ENCODE peak calls at places on chromosomes 13 and 19, in nine cellular contexts. W is uterus, N is substantia nigra, P is fibroblast of the aortic adventitia, J is lower lobe of right lung, Q is mucosa of descending colon, V is mesothelial cell of epicardium, S is A172, D is spleen. G is an unnamed sample.
A peak's percentile ranks its signal among the peaks of the same experiment; 100 is the strongest.

GRCh38 chr13:39787086-39787487 is 131.6 kb downstream of the COG6 start:
- DNase-seq in J (no peak), N (no peak), W (no peak), V (no peak), D (no peak), P (no peak), S (no peak), Q (no peak), G (no peak)

GRCh38 chr13:41411536-41411935 is 45.8 kb upstream of the RGCC start:
- DNase-seq in Q (no peak), P (peak; percentile 66), W (no peak), N (no peak), S (peak; percentile 27), D (peak; percentile 54), J (no peak), V (no peak), G (no peak)

GRCh38 chr13:55199132-55199531 is 1941.6 kb upstream of the PRR20A start:
- DNase-seq in J (no peak), S (peak; percentile 3), V (no peak), Q (no peak), P (no peak), N (no peak), D (no peak), W (no peak), G (no peak)

GRCh38 chr13:51311957-51312520 is 27.5 kb upstream of the SERPINE3 start:
- DNase-seq in D (no peak), P (no peak), W (no peak), J (no peak), N (no peak), S (no peak), V (no peak), Q (no peak), G (no peak)

GRCh38 chr19:956747-957451 is 27.2 kb upstream of the WDR18 start:
- DNase-seq in J (no peak), W (no peak), N (no peak), P (no peak), Q (no peak), D (no peak), S (peak; percentile 78), V (no peak), G (no peak)

GRCh38 chr19:39858541-39858940 is 12.4 kb upstream of the FBL start:
- DNase-seq in Q (no peak), W (no peak), V (no peak), P (no peak), J (peak; percentile 79), N (no peak), S (peak; percentile 18), D (peak; percentile 12), G (peak; percentile 72)

GRCh38 chr13:48778551-48779088 is 124.9 kb downstream of the CYSLTR2 start:
- DNase-seq in W (no peak), P (no peak), J (no peak), D (no peak), Q (no peak), N (no peak), S (no peak), V (no peak), G (no peak)

GRCh38 chr13:105474983-105475382 is 1060.5 kb downstream of the EFNB2 start:
- DNase-seq in S (peak; percentile 10), D (no peak), W (no peak), V (no peak), P (no peak), J (no peak), N (no peak), Q (no peak), G (no peak)

GRCh38 chr13:114019367-114019766 is 45.5 kb upstream of the C13orf46 start:
- DNase-seq in Q (no peak), P (no peak), D (no peak), S (peak; percentile 33), W (no peak), V (no peak), J (no peak), N (no peak), G (no peak)

GRCh38 chr19:42069619-42070293 is at the start of gene GRIK5:
- DNase-seq in Q (no peak), D (no peak), V (peak; percentile 61), W (no peak), P (no peak), S (no peak), N (no peak), J (no peak), G (no peak)

GRCh38 chr19:32373614-32374295 is 28.3 kb downstream of the ZNF507 start:
- DNase-seq in S (peak; percentile 100), W (no peak), J (no peak), N (no peak), D (no peak), V (no peak), P (peak; percentile 99), Q (no peak), G (no peak)

GRCh38 chr19:2998642-2999041 is 21.3 kb downstream of the TLE6 start:
- DNase-seq in S (no peak), V (no peak), W (no peak), N (no peak), P (no peak), D (no peak), J (no peak), Q (no peak), G (no peak)

GRCh38 chr13:31044658-31045620 is 112.5 kb downstream of the TEX26 start:
- DNase-seq in V (no peak), S (no peak), D (no peak), N (no peak), J (no peak), Q (no peak), W (no peak), P (no peak), G (no peak)

GRCh38 chr19:4267101-4267900 is 11.8 kb upstream of the SHD start:
- DNase-seq in J (peak; percentile 70), Q (peak; percentile 72), V (peak; percentile 67), P (peak; percentile 40), W (peak; percentile 49), N (no peak), D (peak; percentile 85), S (peak; percentile 72), G (peak; percentile 72)

GRCh38 chr13:29883941-29884518 is 33.6 kb upstream of the UBL3 start:
- DNase-seq in W (no peak), P (peak; percentile 63), S (no peak), N (no peak), D (no peak), V (no peak), Q (no peak), J (no peak), G (no peak)

GRCh38 chr13:113168211-113168610 is 9.8 kb downstream of the PROZ start:
- DNase-seq in N (no peak), W (no peak), P (no peak), V (no peak), Q (no peak), D (no peak), J (no peak), S (no peak), G (no peak)

GRCh38 chr19:17754634-17755532 is 3.6 kb downstream of the FCHO1 start:
- DNase-seq in S (no peak), J (no peak), N (no peak), D (peak; percentile 80), V (no peak), Q (no peak), P (no peak), W (no peak), G (no peak)

GRCh38 chr13:72504026-72504925 is 223.2 kb downstream of the MZT1 start:
- DNase-seq in P (no peak), V (no peak), Q (no peak), J (no peak), W (no peak), D (no peak), N (no peak), S (peak; percentile 57), G (no peak)

GRCh38 chr13:31556376-31556775 is 182.9 kb upstream of the RXFP2 start:
- DNase-seq in D (no peak), Q (no peak), N (no peak), S (peak; percentile 56), P (no peak), W (no peak), J (no peak), V (no peak), G (no peak)

GRCh38 chr13:76663941-76664340 is 222.3 kb downstream of the KCTD12 start:
- DNase-seq in P (peak; percentile 76), W (no peak), N (no peak), J (no peak), V (no peak), D (no peak), Q (no peak), S (no peak), G (no peak)

GRCh38 chr13:76798037-76798436 is 88.2 kb downstream of the KCTD12 start:
- DNase-seq in D (peak; percentile 84), V (no peak), W (no peak), Q (no peak), S (no peak), J (peak; percentile 62), P (no peak), N (no peak), G (peak; percentile 46)

GRCh38 chr19:6765738-6766356 is 1.4 kb downstream of the SH2D3A start:
- DNase-seq in V (peak; percentile 70), N (no peak), J (peak; percentile 95), W (no peak), P (no peak), S (peak; percentile 62), D (peak; percentile 72), Q (peak; percentile 95), G (no peak)

GRCh38 chr13:108326318-108326717 is 56.8 kb downstream of the TNFSF13B start:
- DNase-seq in J (peak; percentile 54), P (no peak), W (no peak), D (peak; percentile 80), V (no peak), S (no peak), Q (peak; percentile 39), N (no peak), G (no peak)

GRCh38 chr13:50993908-50994307 is 84.3 kb downstream of the RNASEH2B start:
- DNase-seq in V (no peak), Q (no peak), W (peak; percentile 76), D (no peak), P (peak; percentile 89), S (no peak), N (no peak), J (no peak), G (no peak)

GRCh38 chr13:112968380-112968909 is 569 bp upstream of the MCF2L start:
- DNase-seq in D (peak; percentile 87), P (no peak), S (no peak), W (no peak), Q (peak; percentile 84), J (peak; percentile 76), N (no peak), V (peak; percentile 56), G (peak; percentile 68)

GRCh38 chr19:7509625-7510024 is 6.3 kb upstream of the ZNF358 start:
- DNase-seq in J (no peak), P (no peak), S (no peak), W (no peak), V (no peak), N (no peak), Q (no peak), D (no peak), G (no peak)

GRCh38 chr13:110685305-110685704 is 20.6 kb downstream of the CARS2 start:
- DNase-seq in S (no peak), V (no peak), N (no peak), Q (no peak), J (no peak), W (peak; percentile 34), D (peak; percentile 8), P (no peak), G (no peak)

GRCh38 chr19:2239173-2239572 is 2.5 kb downstream of the SF3A2 start:
- DNase-seq in D (no peak), J (no peak), S (no peak), W (no peak), N (no peak), V (no peak), P (no peak), Q (no peak), G (no peak)

GRCh38 chr13:97938701-97939475 is 14.6 kb upstream of the IPO5 start:
- DNase-seq in N (no peak), P (peak; percentile 77), V (no peak), S (no peak), W (no peak), J (no peak), D (no peak), Q (no peak), G (no peak)